ENCODE peak calls at places on chromosomes 4 and X, in six cellular contexts. F is occipital lobe; K is A673; T is activated CD4-positive, alpha-beta T cell treated with anti-CD3 and anti-CD28 coated beads, Interleukin-2, amount 50 U/mL, for 48 hours; G is cardiac fibroblast; S is left cardiac atrium. U is an unnamed sample.
A peak's percentile ranks its signal among the peaks of the same experiment; 100 is the strongest.

GRCh38 chr4:159946983-159947645 is 844.2 kb downstream of the RAPGEF2 start:
- DNase-seq in F (no peak), K (peak; percentile 82), T (no peak), G (peak; percentile 73), S (no peak), U (peak; percentile 77)

GRCh38 chr4:7756561-7757355 is 182.9 kb downstream of the AFAP1 start:
- DNase-seq in F (no peak), K (no peak), T (no peak), G (no peak), S (no peak), U (no peak)

GRCh38 chr4:19945979-19946380 is 305.7 kb upstream of the SLIT2 start:
- DNase-seq in F (no peak), K (peak; percentile 7), T (no peak), G (peak; percentile 96), S (no peak), U (peak; percentile 99)

GRCh38 chr4:188941524-188942109 is 802.4 kb downstream of the TRIML1 start:
- DNase-seq in F (no peak), K (peak; percentile 73), T (no peak), G (peak; percentile 71), S (no peak), U (peak; percentile 94)

GRCh38 chrX:111519215-111519614 is 7.8 kb downstream of the SERTM2 start:
- DNase-seq in F (no peak), K (no peak), T (no peak), G (peak; percentile 61), S (no peak), U (no peak)

GRCh38 chr4:113801882-113802281 is 40.3 kb upstream of the CAMK2D start:
- DNase-seq in F (no peak), K (no peak), T (no peak), G (no peak), S (no peak), U (no peak)

GRCh38 chr4:172709376-172709775 is 459.2 kb upstream of the GALNT7 start:
- DNase-seq in F (no peak), K (no peak), T (no peak), G (no peak), S (no peak), U (no peak)

GRCh38 chr4:87530868-87531267 is 1.7 kb upstream of the SPARCL1 start:
- DNase-seq in F (peak; percentile 43), K (no peak), T (no peak), G (peak; percentile 95), S (peak; percentile 71), U (peak; percentile 87)

GRCh38 chrX:130916636-130917422 is 13.8 kb upstream of the ENOX2 start:
- DNase-seq in F (peak; percentile 1), K (peak; percentile 74), T (peak; percentile 24), G (peak; percentile 64), S (peak; percentile 36), U (peak; percentile 77)

GRCh38 chr4:26524001-26524400 is 33.7 kb upstream of the CCKAR start:
- DNase-seq in F (no peak), K (no peak), T (no peak), G (no peak), S (no peak), U (no peak)

GRCh38 chrX:111411591-111412371 is at the start of gene DCX:
- DNase-seq in F (no peak), K (no peak), T (no peak), G (no peak), S (no peak), U (no peak)

GRCh38 chrX:15358533-15358932 is 23.2 kb upstream of the PIGA start:
- DNase-seq in F (no peak), K (no peak), T (no peak), G (no peak), S (no peak), U (no peak)

GRCh38 chrX:14027031-14027430 is 2.7 kb downstream of the GEMIN8 start:
- DNase-seq in F (peak; percentile 55), K (no peak), T (peak; percentile 16), G (peak; percentile 27), S (no peak), U (peak; percentile 91)

GRCh38 chr4:187424636-187425035 is 570.9 kb upstream of the ZFP42 start:
- DNase-seq in F (no peak), K (no peak), T (no peak), G (no peak), S (no peak), U (no peak)

U was measured in MCF 10A.